ENCODE peak calls at places on chromosomes 11 and 22, in eight cellular contexts. N is effector memory CD8-positive, alpha-beta T cell; V is A172; T is GM12892; O is cardiac muscle cell; J is nucleus accumbens; X is stimulated activated CD4-positive, alpha-beta T cell treated with anti-CD3 and anti-CD28 coated beads, Interleukin-12 subunit alpha, Interleukin-12 subunit beta, amount 100 ng/mL, for 24 hours; S is dermis blood vessel endothelial cell. Z is an unnamed sample.

GRCh38 chr11:96366024-96366423 is 23.0 kb upstream of the MAML2 start:
- DNase-seq in N (no peak), V (no peak), T (no peak), O (no peak), J (no peak), X (no peak), S (no peak), Z (no peak)

GRCh38 chr11:62497132-62497915 is 49.3 kb downstream of the AHNAK start:
- DNase-seq in N (no peak), V (peak; percentile 81), T (no peak), O (no peak), J (no peak), X (no peak), S (peak; percentile 78), Z (peak; percentile 51)

GRCh38 chr11:78424334-78425270 is 7.0 kb upstream of the GAB2 start:
- DNase-seq in N (no peak), V (no peak), T (no peak), O (no peak), J (no peak), X (no peak), S (peak; percentile 50), Z (peak; percentile 9)

GRCh38 chr11:62372871-62373270 is 35.6 kb downstream of the ASRGL1 start:
- DNase-seq in N (no peak), V (no peak), T (no peak), O (no peak), J (no peak), X (no peak), S (no peak), Z (no peak)

GRCh38 chr22:25564320-25564978 is at the start of gene GRK3:
- DNase-seq in N (peak; percentile 21), V (peak; percentile 49), T (peak; percentile 58), O (peak; percentile 77), J (peak; percentile 28), X (peak; percentile 38), S (peak; percentile 38), Z (peak; percentile 56)

GRCh38 chr22:23106906-23107367 is 34.9 kb downstream of the RSPH14 start:
- DNase-seq in N (no peak), V (no peak), T (no peak), O (no peak), J (no peak), X (no peak), S (no peak), Z (no peak)

GRCh38 chr11:12220305-12220704 is 109.9 kb downstream of the MICAL2 start:
- DNase-seq in N (no peak), V (no peak), T (no peak), O (no peak), J (peak; percentile 19), X (no peak), S (no peak), Z (peak; percentile 26)

GRCh38 chr11:76803023-76803422 is 19.9 kb downstream of the TSKU start:
- DNase-seq in N (no peak), V (no peak), T (no peak), O (no peak), J (no peak), X (no peak), S (no peak), Z (peak; percentile 80)

GRCh38 chr22:22169923-22170322 is 74.7 kb upstream of the VPREB1 start:
- DNase-seq in N (no peak), V (no peak), T (no peak), O (no peak), J (no peak), X (no peak), S (no peak), Z (no peak)

GRCh38 chr11:88340366-88340930 is 2.9 kb upstream of the CTSC start:
- DNase-seq in N (no peak), V (no peak), T (no peak), O (no peak), J (no peak), X (no peak), S (no peak), Z (no peak)

GRCh38 chr11:103624708-103625623 is 411.5 kb upstream of the DDI1 start:
- DNase-seq in N (no peak), V (peak; percentile 96), T (no peak), O (no peak), J (no peak), X (no peak), S (peak; percentile 98), Z (peak; percentile 69)

GRCh38 chr11:45318516-45318915 is 32.4 kb upstream of the SYT13 start:
- DNase-seq in N (no peak), V (no peak), T (no peak), O (no peak), J (no peak), X (no peak), S (no peak), Z (no peak)

GRCh38 chr11:70695086-70695960 is 297.0 kb downstream of the CTTN start:
- DNase-seq in N (no peak), V (no peak), T (no peak), O (no peak), J (no peak), X (no peak), S (no peak), Z (no peak)

Z was measured in AG20443.